ENCODE peak calls at places on chromosomes 7 and 10, in six cellular contexts. W is lower lobe of right lung, F is astrocyte of the spinal cord, Z is tibial nerve, S is fibroblast of lung, P is endothelial cell of umbilical vein. Q is an unnamed sample.

GRCh38 chr10:36367362-36367761 is 725.3 kb upstream of the FZD8 start:
- DNase-seq in W (no peak), F (no peak), Z (no peak), S (no peak), P (no peak), Q (no peak)

GRCh38 chr7:22156205-22156604 is 200.7 kb downstream of the RAPGEF5 start:
- DNase-seq in W (no peak), F (peak), Z (no peak), S (peak), P (peak), Q (peak)

GRCh38 chr10:120283093-120283492 is 173.9 kb upstream of the PLPP4 start:
- DNase-seq in W (no peak), F (no peak), Z (no peak), S (no peak), P (no peak), Q (no peak)

GRCh38 chr7:148856891-148857290 is 27.2 kb downstream of the EZH2 start:
- DNase-seq in W (no peak), F (peak), Z (no peak), S (no peak), P (no peak), Q (no peak)

GRCh38 chr7:11185179-11185578 is 211.5 kb downstream of the PHF14 start:
- DNase-seq in W (no peak), F (peak), Z (no peak), S (peak), P (no peak), Q (no peak)

GRCh38 chr10:62076872-62077271 is 175.4 kb downstream of the ARID5B start:
- DNase-seq in W (no peak), F (peak), Z (no peak), S (peak), P (no peak), Q (no peak)

GRCh38 chr7:97003262-97004236 is 1.8 kb upstream of the DLX6 start:
- DNase-seq in W (no peak), F (no peak), Z (no peak), S (no peak), P (no peak), Q (no peak)

GRCh38 chr7:44650772-44651171 is 44.3 kb downstream of the OGDH start:
- DNase-seq in W (no peak), F (no peak), Z (no peak), S (no peak), P (no peak), Q (no peak)

GRCh38 chr7:44469461-44469860 is 21.0 kb downstream of the NUDCD3 start:
- DNase-seq in W (no peak), F (no peak), Z (no peak), S (no peak), P (no peak), Q (no peak)

GRCh38 chr7:132489776-132490237 is 86.5 kb downstream of the PLXNA4 start:
- DNase-seq in W (no peak), F (no peak), Z (no peak), S (no peak), P (no peak), Q (no peak)

GRCh38 chr10:30028006-30028441 is 31.4 kb downstream of the JCAD start:
- DNase-seq in W (peak), F (peak), Z (peak), S (no peak), P (peak), Q (no peak)

DNA sequence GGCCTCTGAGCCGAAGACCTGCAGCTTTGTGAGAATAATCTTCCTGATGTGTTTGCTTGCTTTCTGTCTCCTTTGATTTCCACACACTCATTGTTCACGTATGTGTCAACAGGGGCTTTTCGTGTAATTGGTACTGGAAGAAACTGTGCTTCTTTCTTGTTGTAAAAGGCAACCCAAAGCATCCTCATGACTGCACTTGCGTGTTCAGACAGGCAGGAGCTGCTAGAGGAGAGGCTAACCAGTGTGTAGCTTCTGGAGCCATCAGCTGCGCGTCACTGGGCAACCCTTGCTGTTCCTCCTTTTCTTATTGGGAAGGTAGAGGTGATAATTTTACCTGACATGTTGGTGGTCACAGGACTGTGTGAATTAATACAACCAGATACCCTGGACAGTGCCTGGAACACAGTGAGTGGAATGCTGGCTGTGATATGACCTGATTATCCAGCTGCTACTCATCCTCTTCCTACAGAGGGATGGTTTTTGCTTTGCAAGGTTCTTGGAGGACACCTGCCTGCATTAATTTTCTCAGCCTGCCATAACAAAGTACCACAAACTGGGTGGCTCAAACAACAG is 213.0 kb downstream of the ABCA13 start:
- DNase-seq in W (no peak), F (no peak), Z (no peak), S (no peak), P (no peak), Q (no peak)
- TF ChIP-seq CTCF in W (no peak), F (no peak), Z (no peak), S (no peak), P (no peak), Q (no peak)

GRCh38 chr7:137791947-137792346 is 54.8 kb downstream of the DGKI start:
- DNase-seq in W (no peak), F (no peak), Z (no peak), S (no peak), P (no peak), Q (no peak)

GRCh38 chr7:137790828-137791227 is 55.9 kb downstream of the DGKI start:
- DNase-seq in W (no peak), F (no peak), Z (no peak), S (no peak), P (no peak), Q (no peak)

GRCh38 chr7:137789215-137789899 is 57.4 kb downstream of the DGKI start:
- DNase-seq in W (no peak), F (no peak), Z (no peak), S (no peak), P (no peak), Q (no peak)
- H3K4me3 ChIP-seq in W (no peak), F (no peak), Z (no peak), S (no peak), P (no peak), Q (no peak)

DNA sequence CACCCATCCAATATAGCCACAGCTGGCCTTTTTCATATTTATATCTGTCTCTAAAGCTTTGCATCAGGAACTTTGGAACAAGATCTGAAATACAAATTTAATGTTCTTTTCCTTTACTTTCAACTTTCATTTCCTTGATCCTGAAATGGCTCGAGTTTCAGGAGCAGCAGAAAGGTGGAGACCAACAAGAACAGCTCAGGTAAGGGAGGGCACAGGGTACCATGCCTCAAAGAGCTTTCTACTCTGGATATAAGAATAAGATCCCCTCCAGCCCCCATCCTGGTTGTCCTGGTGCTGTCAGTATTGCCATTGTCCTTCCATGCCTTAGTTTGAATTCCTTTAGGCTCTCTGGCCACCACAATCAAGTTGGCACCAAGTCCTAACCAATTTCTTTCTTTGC is 12.5 kb upstream of the CALU start:
- DNase-seq in W (no peak), F (no peak), Z (no peak), S (no peak), P (no peak), Q (no peak)
- TF ChIP-seq CTCF in W (no peak), F (no peak), Z (no peak), S (no peak), P (no peak), Q (no peak)

DNA sequence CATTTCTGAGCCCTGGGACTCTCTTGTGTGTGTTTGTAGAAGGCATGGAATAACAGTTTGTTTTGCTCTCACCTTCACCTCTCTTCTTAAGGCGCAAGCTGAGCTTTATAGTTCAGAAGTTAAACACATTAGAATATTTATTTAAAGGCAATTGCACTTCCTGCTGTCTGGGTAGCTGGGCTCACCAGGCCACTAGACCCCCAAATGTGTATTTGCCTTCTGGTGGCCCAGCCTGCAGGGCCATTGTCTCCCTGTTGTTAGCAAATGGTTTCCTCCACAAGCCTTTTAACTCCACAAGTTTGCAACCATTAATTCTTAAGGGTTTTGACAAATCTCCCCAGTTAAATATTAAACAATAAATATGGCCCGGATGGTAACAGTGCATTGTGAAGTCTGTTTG is 31.1 kb upstream of the NEUROD6 start:
- DNase-seq in W (no peak), F (no peak), Z (no peak), S (no peak), P (no peak), Q (no peak)
- H3K4me3 ChIP-seq in W (no peak), F (no peak), Z (no peak), S (no peak), P (no peak), Q (no peak)

GRCh38 chr7:111333010-111333409 is 229.3 kb downstream of the IMMP2L start:
- DNase-seq in W (no peak), F (no peak), Z (no peak), S (no peak), P (no peak), Q (no peak)

GRCh38 chr7:111324228-111324627 is 233.3 kb downstream of the LRRN3 start:
- DNase-seq in W (no peak), F (no peak), Z (no peak), S (no peak), P (no peak), Q (no peak)

GRCh38 chr7:111330235-111330523 is 232.1 kb downstream of the IMMP2L start:
- DNase-seq in W (no peak), F (no peak), Z (no peak), S (no peak), P (no peak), Q (no peak)

GRCh38 chr7:111329367-111330234 is 232.7 kb downstream of the IMMP2L start:
- DNase-seq in W (no peak), F (no peak), Z (no peak), S (peak), P (peak), Q (peak)
- TF ChIP-seq CTCF in W (no peak), F (no peak), Z (no peak), S (no peak), P (no peak), Q (no peak)

GRCh38 chr7:7136423-7136822 is 45.9 kb upstream of the C1GALT1 start:
- DNase-seq in W (no peak), F (peak), Z (no peak), S (peak), P (peak), Q (no peak)
- H3K4me3 ChIP-seq in W (no peak), F (no peak), Z (no peak), S (no peak), P (no peak), Q (no peak)

DNA sequence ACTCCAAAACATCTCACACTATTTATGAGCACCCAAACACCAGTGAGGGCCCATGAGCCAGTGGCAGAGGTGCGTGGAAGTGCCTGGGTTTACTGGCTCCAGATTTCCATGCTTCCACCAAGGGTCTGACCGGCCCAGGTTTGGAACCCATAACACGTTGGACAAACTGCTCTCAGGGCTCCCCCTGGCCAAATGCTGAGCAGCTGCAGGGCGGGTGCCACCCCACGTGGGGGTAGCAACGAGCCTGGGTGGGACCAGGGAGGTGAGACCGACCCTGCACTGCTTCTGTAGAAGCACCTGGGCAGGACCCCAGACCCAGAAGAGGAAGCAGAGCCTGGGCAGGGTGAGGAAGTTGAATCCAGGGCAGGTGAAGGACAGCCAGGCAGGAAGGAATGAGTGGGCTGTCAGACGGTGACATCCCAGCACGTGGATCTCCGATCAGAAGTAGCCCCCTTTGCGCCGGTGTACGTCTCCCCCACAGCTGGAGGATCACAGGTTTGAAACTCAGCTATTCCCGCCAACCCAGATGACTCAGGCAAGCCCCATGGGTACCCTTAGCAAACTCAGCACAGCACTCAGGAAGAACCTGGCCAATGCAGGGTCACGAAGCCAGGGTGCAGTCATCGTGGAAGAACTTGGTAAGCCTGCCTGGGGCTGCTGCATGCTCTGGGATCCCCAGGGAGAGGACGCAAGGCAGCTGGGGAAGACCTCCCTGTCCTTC is 100.4 kb upstream of the DDC start:
- DNase-seq in W (no peak), F (peak), Z (no peak), S (no peak), P (no peak), Q (no peak)
- TF ChIP-seq CTCF in W (no peak), F (peak), Z (no peak), S (no peak), P (no peak), Q (no peak)

DNA sequence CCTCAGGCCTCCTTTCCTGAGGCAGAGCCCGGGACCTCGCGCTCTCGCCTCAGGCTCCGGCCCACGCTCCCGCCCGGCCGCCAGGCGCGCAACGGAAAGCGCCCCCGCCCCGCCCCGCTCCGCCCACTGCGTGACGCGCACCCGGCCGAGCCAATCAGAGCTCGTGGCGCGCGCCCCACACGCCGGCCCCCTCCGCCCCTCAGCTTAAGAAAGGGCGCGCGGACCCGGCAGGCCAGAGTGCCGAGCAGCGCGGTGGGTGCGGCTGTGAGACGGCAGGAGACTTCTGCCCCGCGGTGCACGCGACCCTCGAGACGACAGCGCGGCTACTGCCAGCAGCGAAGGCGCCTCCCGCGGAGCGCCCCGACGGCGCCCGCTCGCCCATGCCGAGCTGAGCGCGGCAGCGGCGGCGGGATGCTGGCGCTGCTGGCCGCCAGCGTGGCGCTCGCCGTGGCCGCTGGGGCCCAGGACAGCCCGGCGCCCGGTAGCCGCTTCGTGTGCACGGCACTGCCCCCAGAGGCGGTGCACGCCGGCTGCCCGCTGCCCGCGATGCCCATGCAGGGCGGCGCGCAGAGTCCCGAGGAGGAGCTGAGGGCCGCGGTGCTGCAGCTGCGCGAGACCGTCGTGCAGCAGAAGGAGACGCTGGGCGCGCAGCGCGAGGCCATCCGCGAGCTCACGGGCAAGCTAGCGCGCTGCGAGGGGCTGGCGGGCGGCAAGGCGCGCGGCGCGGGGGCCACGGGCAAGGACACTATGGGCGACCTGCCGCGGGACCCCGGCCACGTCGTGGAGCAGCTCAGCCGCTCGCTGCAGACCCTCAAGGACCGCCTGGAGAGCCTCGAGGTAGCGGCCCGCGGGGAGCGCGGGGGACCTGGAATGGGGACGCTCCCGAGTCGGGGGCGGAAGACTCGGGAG is at the start of gene NPTX2:
- DNase-seq in W (no peak), F (no peak), Z (no peak), S (no peak), P (no peak), Q (no peak)
- H3K4me3 ChIP-seq in W (peak), F (no peak), Z (peak), S (no peak), P (no peak), Q (peak)

DNA sequence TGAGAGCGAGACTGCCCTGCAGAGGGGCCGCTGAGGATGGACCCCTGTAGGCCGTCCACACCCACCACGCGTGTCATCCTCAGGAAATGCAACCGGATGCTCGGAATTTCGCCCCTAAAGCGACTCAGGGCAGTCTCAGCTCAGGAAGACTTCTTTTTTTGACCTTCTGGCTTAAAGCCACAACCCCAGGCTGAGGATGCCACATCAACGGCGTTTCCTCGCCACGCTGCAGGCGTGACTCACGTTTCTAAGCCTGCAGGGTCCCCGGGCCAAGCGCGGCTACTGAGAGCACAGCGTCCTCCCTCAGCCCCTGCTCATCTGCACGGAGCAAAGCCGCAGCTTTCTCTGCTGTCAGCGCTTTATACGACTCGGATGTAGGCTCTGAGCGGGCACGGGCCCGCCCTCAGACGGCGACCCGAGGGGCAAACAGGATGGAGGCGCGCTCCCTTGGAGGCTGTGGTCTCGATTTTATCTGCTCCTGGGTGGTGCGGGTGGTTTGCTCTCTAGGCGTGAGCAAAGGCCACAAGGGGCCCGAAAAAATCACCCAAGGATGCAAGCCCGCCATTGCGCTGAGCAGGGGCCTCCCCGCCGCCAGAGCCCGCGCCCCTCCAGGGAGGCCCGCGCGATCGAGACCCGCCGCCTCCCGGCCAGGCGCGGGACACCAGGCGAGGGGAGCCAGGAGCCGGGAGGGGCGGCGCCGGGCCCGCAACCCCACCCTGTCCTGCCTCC is 726 bp upstream of the INSIG1 start:
- DNase-seq in W (peak), F (peak), Z (no peak), S (peak), P (peak), Q (peak)
- TF ChIP-seq CTCF in W (peak), F (no peak), Z (no peak), S (no peak), P (peak), Q (peak)

GRCh38 chr10:118504044-118504944 is 91.2 kb downstream of the PRLHR start:
- DNase-seq in W (no peak), F (peak), Z (no peak), S (peak), P (no peak), Q (no peak)

GRCh38 chr10:118508355-118508754 is 87.1 kb downstream of the PRLHR start:
- DNase-seq in W (no peak), F (no peak), Z (no peak), S (no peak), P (no peak), Q (no peak)

GRCh38 chr10:118505363-118505762 is 90.1 kb downstream of the PRLHR start:
- DNase-seq in W (no peak), F (no peak), Z (no peak), S (no peak), P (no peak), Q (no peak)

GRCh38 chr10:118508863-118509262 is 86.6 kb downstream of the PRLHR start:
- DNase-seq in W (no peak), F (no peak), Z (no peak), S (no peak), P (no peak), Q (no peak)

DNA sequence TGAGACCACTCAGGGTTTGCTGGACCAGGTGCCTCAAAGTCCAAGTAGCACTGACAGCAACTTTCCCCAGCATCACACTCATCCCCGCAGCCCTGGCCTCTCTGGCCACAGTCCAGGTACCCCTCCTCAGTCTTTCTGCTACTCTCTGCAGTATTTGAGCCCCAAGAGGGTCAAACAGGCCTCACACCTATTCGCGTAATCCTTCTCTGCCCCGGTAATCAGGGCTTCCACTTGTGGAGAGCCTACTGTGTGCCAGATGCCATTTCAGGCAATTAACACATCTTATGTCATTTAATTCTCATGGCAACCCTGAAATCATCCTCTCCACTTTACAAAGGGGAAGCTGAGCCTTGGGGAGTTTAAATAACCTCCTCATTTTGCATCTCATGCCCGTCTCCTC is 88.6 kb downstream of the PRLHR start:
- DNase-seq in W (no peak), F (no peak), Z (no peak), S (no peak), P (no peak), Q (no peak)
- H3K4me3 ChIP-seq in W (no peak), F (no peak), Z (no peak), S (no peak), P (no peak), Q (no peak)

Q was measured in AG09309.